ENCODE peak calls at places on chromosomes 11 and 22, in five cellular contexts. P is left ventricle myocardium superior; R is stimulated activated effector memory CD8-positive, alpha-beta T cell treated with anti-CD3 and anti-CD28 coated beads, Interleukin-12 subunit alpha, Interleukin-12 subunit beta, amount 100 ng/mL, for 72 hours; B is NCI-H446; C is H7. F is an unnamed sample.

GRCh38 chr11:73366265-73366610 is 10.0 kb upstream of the RELT start:
- DNase-seq in P (no peak), R (no peak), B (no peak), C (no peak), F (no peak)

GRCh38 chr11:105861225-105861624 is 160.8 kb downstream of the MSANTD4 start:
- DNase-seq in P (no peak), R (no peak), B (no peak), C (no peak), F (no peak)

GRCh38 chr11:73296501-73297230 is 11.4 kb upstream of the ARHGEF17 start:
- DNase-seq in P (no peak), R (no peak), B (no peak), C (no peak), F (no peak)

GRCh38 chr11:3147257-3147619 is 17.9 kb downstream of the OSBPL5 start:
- DNase-seq in P (peak), R (no peak), B (no peak), C (no peak), F (no peak)

GRCh38 chr22:38067028-38067415 is 9.8 kb downstream of the PICK1 start:
- DNase-seq in P (no peak), R (no peak), B (no peak), C (peak), F (no peak)

GRCh38 chr22:48754611-48755331 is 1072.9 kb downstream of the BRD1 start:
- DNase-seq in P (no peak), R (no peak), B (no peak), C (peak), F (no peak)

GRCh38 chr11:77726524-77726923 is 88.9 kb upstream of the CLNS1A start:
- DNase-seq in P (no peak), R (no peak), B (no peak), C (no peak), F (no peak)

GRCh38 chr11:44928807-44929206 is 21.9 kb downstream of the TP53I11 start:
- DNase-seq in P (no peak), R (no peak), B (no peak), C (peak), F (no peak)

GRCh38 chr11:47498584-47499152 is 49.7 kb upstream of the RAPSN start:
- DNase-seq in P (no peak), R (no peak), B (no peak), C (no peak), F (no peak)

GRCh38 chr11:76838422-76839068 is 22.2 kb upstream of the ACER3 start:
- DNase-seq in P (no peak), R (no peak), B (no peak), C (peak), F (peak)

GRCh38 chr22:28381427-28382167 is 298.0 kb downstream of the TTC28 start:
- DNase-seq in P (no peak), R (no peak), B (peak), C (no peak), F (no peak)

GRCh38 chr11:65150513-65151271 is 16.4 kb upstream of the SYVN1 start:
- DNase-seq in P (peak), R (no peak), B (no peak), C (peak), F (no peak)